ENCODE peak calls at places on chromosomes 16 and 17, in six cellular contexts. Q, A, T, P, L and G are unnamed samples. For H3K4me1, the result is how much of the 10 kb centered on the place peaks cover.

GRCh38 chr16:12503201-12503600 is 300.5 kb downstream of the CPPED1 start:
- DNase-seq in Q (no peak), A (no peak), T (no peak), P (no peak), L (no peak), G (no peak)

GRCh38 chr16:252366-253337 is 18.0 kb downstream of the FAM234A start:
- DNase-seq in Q (no peak), A (no peak), T (no peak), P (peak), L (peak), G (no peak)

GRCh38 chr17:34076743-34077631 is 178.1 kb upstream of the CCL2 start:
- DNase-seq in Q (no peak), A (no peak), T (peak), P (no peak), L (no peak), G (no peak)

GRCh38 chr17:7897773-7898172 is 9.2 kb downstream of the CHD3 start:
- DNase-seq in Q (no peak), A (no peak), T (no peak), P (peak), L (no peak), G (no peak)

GRCh38 chr16:23486480-23486879 is 23.8 kb downstream of the GGA2 start:
- DNase-seq in Q (no peak), A (no peak), T (no peak), P (no peak), L (no peak), G (no peak)

GRCh38 chr17:21462259-21462658 is 86.1 kb downstream of the KCNJ12 start:
- DNase-seq in Q (no peak), A (no peak), T (no peak), P (no peak), L (no peak), G (no peak)

GRCh38 chr17:50423553-50424159 is 2.4 kb upstream of the ACSF2 start:
- DNase-seq in Q (no peak), A (no peak), T (no peak), P (no peak), L (no peak), G (peak)

GRCh38 chr17:7409716-7410115 is 2.1 kb downstream of the NLGN2 start:
- DNase-seq in Q (no peak), A (no peak), T (no peak), P (no peak), L (no peak), G (no peak)

GRCh38 chr17:59434429-59434828 is 103.0 kb downstream of the YPEL2 start:
- DNase-seq in Q (no peak), A (no peak), T (no peak), P (no peak), L (no peak), G (no peak)

GRCh38 chr17:46772879-46773620 is 45.4 kb downstream of the WNT3 start:
- DNase-seq in Q (no peak), A (no peak), T (no peak), P (no peak), L (no peak), G (no peak)

GRCh38 chr17:42673885-42674754 is 2.7 kb downstream of the PLEKHH3 start:
- DNase-seq in Q (peak), A (peak), T (no peak), P (peak), L (no peak), G (no peak)
- H3K27ac ChIP-seq in Q (peak), A (peak), T (peak), P (peak), L (no peak), G (peak)

DNA sequence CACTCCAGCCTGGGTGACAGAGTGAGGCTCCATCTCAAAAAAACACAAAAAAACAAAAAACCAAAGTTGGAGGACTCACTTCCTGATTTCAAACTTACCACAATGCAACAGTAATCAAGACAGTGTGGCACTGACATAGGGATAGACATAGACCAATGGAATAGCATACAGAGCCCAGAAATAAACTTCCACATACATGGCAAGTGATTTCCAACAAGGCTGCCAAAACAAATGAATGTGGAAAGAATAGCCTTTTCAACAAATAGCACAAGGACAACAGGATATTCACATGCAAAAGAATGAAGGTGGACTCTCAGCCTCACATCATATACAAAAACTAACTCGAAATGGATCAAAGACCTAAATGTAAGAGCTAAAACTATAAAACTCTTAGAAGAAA is 36.8 kb upstream of the RASD1 start:
- DNase-seq in Q (no peak), A (no peak), T (no peak), P (no peak), L (no peak), G (no peak)
- H3K4me1 ChIP-seq in Q (under half), A (under half), T (under half), P (under half), L (under half), G (under half)

GRCh38 chr17:16262201-16262600 is 45.2 kb downstream of the PIGL start:
- DNase-seq in Q (no peak), A (no peak), T (no peak), P (no peak), L (no peak), G (no peak)

GRCh38 chr17:16255481-16255901 is 38.5 kb downstream of the PIGL start:
- DNase-seq in Q (peak), A (peak), T (no peak), P (peak), L (no peak), G (no peak)

GRCh38 chr17:16261049-16261448 is 44.0 kb downstream of the PIGL start:
- DNase-seq in Q (no peak), A (no peak), T (no peak), P (no peak), L (no peak), G (no peak)

GRCh38 chr17:16258916-16259315 is 41.9 kb downstream of the PIGL start:
- DNase-seq in Q (no peak), A (no peak), T (no peak), P (no peak), L (no peak), G (no peak)

GRCh38 chr17:16259926-16260325 is 42.9 kb downstream of the PIGL start:
- DNase-seq in Q (no peak), A (no peak), T (no peak), P (no peak), L (no peak), G (no peak)
- H3K27ac ChIP-seq in Q (no peak), A (no peak), T (no peak), P (no peak), L (no peak), G (no peak)

GRCh38 chr17:74771319-74771914 is 4.7 kb downstream of the NAT9 start:
- DNase-seq in Q (no peak), A (no peak), T (no peak), P (no peak), L (no peak), G (no peak)
- H3K4me1 ChIP-seq in Q (under half), A (under half), T (under half), P (under half), L (under half), G (under half)

GRCh38 chr17:2421315-2422147 is 20.7 kb upstream of the MNT start:
- DNase-seq in Q (no peak), A (peak), T (no peak), P (no peak), L (no peak), G (no peak)

GRCh38 chr17:2420131-2420530 is 19.3 kb upstream of the MNT start:
- DNase-seq in Q (no peak), A (no peak), T (no peak), P (no peak), L (no peak), G (no peak)

GRCh38 chr17:2416010-2416734 is 15.3 kb upstream of the MNT start:
- DNase-seq in Q (peak), A (peak), T (peak), P (peak), L (peak), G (no peak)

GRCh38 chr17:2418572-2418971 is 17.7 kb upstream of the MNT start:
- DNase-seq in Q (no peak), A (peak), T (no peak), P (no peak), L (no peak), G (no peak)

DNA sequence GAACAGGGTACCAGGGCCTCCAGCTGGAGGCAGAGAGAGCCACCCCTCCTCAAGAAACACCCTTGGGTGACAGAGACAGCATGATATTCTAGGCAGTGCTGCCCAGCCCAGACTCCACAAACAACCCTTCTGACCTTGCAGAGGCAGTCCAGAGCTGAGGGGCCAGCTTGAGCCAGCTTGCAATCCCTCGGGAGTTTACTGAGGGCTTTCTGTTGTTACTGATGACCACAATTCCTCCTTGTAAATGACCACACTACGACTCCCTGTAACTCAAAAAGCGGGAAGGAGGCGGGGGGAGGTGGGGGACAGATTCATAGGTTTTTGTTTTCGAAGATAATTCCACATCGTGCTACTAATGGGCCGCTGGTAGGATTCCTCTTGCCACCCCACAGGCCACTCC is 18.7 kb upstream of the MNT start:
- DNase-seq in Q (no peak), A (no peak), T (no peak), P (no peak), L (no peak), G (no peak)
- H3K27ac ChIP-seq in Q (peak), A (peak), T (peak), P (peak), L (no peak), G (no peak)

GRCh38 chr17:82869536-82869935 is 29.7 kb upstream of the ZNF750 start:
- DNase-seq in Q (no peak), A (no peak), T (no peak), P (no peak), L (peak), G (no peak)
- H3K4me1 ChIP-seq in Q (under half), A (under half), T (under half), P (under half), L (under half), G (under half)

GRCh38 chr16:64534180-64534780 is 587.6 kb downstream of the CDH11 start:
- DNase-seq in Q (no peak), A (no peak), T (peak), P (no peak), L (no peak), G (no peak)
- H3K27ac ChIP-seq in Q (no peak), A (no peak), T (no peak), P (no peak), L (no peak), G (no peak)

GRCh38 chr16:86099326-86099725 is 200.4 kb downstream of the IRF8 start:
- DNase-seq in Q (no peak), A (no peak), T (no peak), P (no peak), L (no peak), G (peak)
- H3K4me1 ChIP-seq in Q (under half), A (under half), T (under half), P (under half), L (under half), G (under half)

GRCh38 chr17:45266372-45266926 is 4.6 kb upstream of the SPATA32 start:
- DNase-seq in Q (no peak), A (no peak), T (no peak), P (no peak), L (no peak), G (no peak)
- H3K27ac ChIP-seq in Q (no peak), A (no peak), T (no peak), P (peak), L (no peak), G (no peak)

GRCh38 chr17:39675390-39676082 is 7.3 kb downstream of the PNMT start:
- DNase-seq in Q (no peak), A (no peak), T (no peak), P (no peak), L (peak), G (no peak)

GRCh38 chr17:39674179-39674578 is 5.9 kb downstream of the PNMT start:
- DNase-seq in Q (no peak), A (no peak), T (no peak), P (no peak), L (peak), G (no peak)

GRCh38 chr17:39673335-39674081 is 5.3 kb downstream of the PNMT start:
- DNase-seq in Q (no peak), A (peak), T (no peak), P (no peak), L (peak), G (no peak)

GRCh38 chr17:39676198-39676819 is 8.1 kb downstream of the PNMT start:
- DNase-seq in Q (peak), A (peak), T (no peak), P (peak), L (peak), G (no peak)

GRCh38 chr17:39674702-39675389 is 6.6 kb downstream of the PNMT start:
- DNase-seq in Q (peak), A (peak), T (no peak), P (peak), L (peak), G (no peak)
- H3K4me1 ChIP-seq in Q (under half), A (under half), T (under half), P (half or more), L (under half), G (under half)